ENCODE peak calls at places on chromosomes 3 and 15, in seven cellular contexts. W is PC-9, I is mesenchymal stem cell, D is lung, S is tibial artery, P is A673, Q is psoas muscle. T is an unnamed sample. For H3K4me1, the result is how much of the 10 kb centered on the place peaks cover.

GRCh38 chr15:69730281-69731235 is 277.9 kb downstream of the RPLP1 start:
- DNase-seq in W (peak), I (peak), D (no peak), S (no peak), P (no peak), Q (no peak), T (no peak)

GRCh38 chr15:60582370-60583036 is 103.6 kb upstream of the ICE2 start:
- DNase-seq in W (no peak), I (peak), D (no peak), S (no peak), P (no peak), Q (no peak), T (no peak)

GRCh38 chr15:70214941-70215635 is 117.4 kb upstream of the TLE3 start:
- DNase-seq in W (no peak), I (no peak), D (no peak), S (no peak), P (no peak), Q (no peak), T (no peak)

GRCh38 chr3:150374975-150375374 is 33.1 kb upstream of the TSC22D2 start:
- DNase-seq in W (no peak), I (no peak), D (no peak), S (no peak), P (no peak), Q (no peak), T (no peak)

GRCh38 chr15:35545316-35545824 is 595 bp downstream of the DPH6 start:
- DNase-seq in W (peak), I (no peak), D (peak), S (peak), P (peak), Q (peak), T (peak)

GRCh38 chr15:67331676-67332075 is 77.1 kb downstream of the IQCH start:
- DNase-seq in W (no peak), I (no peak), D (no peak), S (no peak), P (no peak), Q (no peak), T (no peak)

GRCh38 chr15:92629276-92629974 is 26.1 kb downstream of the FAM174B start:
- DNase-seq in W (no peak), I (no peak), D (no peak), S (no peak), P (no peak), Q (no peak), T (no peak)

GRCh38 chr3:73625124-73625665 is 454 bp upstream of the PDZRN3 start:
- DNase-seq in W (no peak), I (peak), D (no peak), S (no peak), P (peak), Q (peak), T (peak)

GRCh38 chr15:74869726-74870407 is 3.3 kb downstream of the SCAMP2 start:
- DNase-seq in W (no peak), I (peak), D (peak), S (peak), P (peak), Q (peak), T (peak)

GRCh38 chr3:62888180-62888579 is 13.0 kb upstream of the CADPS start:
- DNase-seq in W (no peak), I (no peak), D (no peak), S (no peak), P (no peak), Q (no peak), T (no peak)

GRCh38 chr3:141798455-141798854 is 35.2 kb downstream of the GRK7 start:
- DNase-seq in W (no peak), I (no peak), D (no peak), S (no peak), P (no peak), Q (no peak), T (peak)

GRCh38 chr3:24185738-24186384 is 240.8 kb downstream of the NR1D2 start:
- DNase-seq in W (no peak), I (peak), D (peak), S (no peak), P (peak), Q (peak), T (peak)

GRCh38 chr3:45688194-45688881 is 858 bp upstream of the SACM1L start:
- DNase-seq in W (no peak), I (peak), D (no peak), S (peak), P (peak), Q (peak), T (peak)

GRCh38 chr3:46905191-46905560 is 27.7 kb downstream of the PTH1R start:
- DNase-seq in W (no peak), I (no peak), D (no peak), S (peak), P (no peak), Q (peak), T (no peak)

GRCh38 chr3:142664819-142665218 is 59.0 kb upstream of the TRPC1 start:
- DNase-seq in W (no peak), I (no peak), D (no peak), S (no peak), P (no peak), Q (no peak), T (no peak)

GRCh38 chr3:109640146-109640652 is 302.9 kb upstream of the DPPA4 start:
- DNase-seq in W (no peak), I (no peak), D (no peak), S (no peak), P (no peak), Q (no peak), T (no peak)

GRCh38 chr15:66032006-66032405 is 162.7 kb downstream of the RAB11A start:
- DNase-seq in W (no peak), I (no peak), D (no peak), S (no peak), P (no peak), Q (no peak), T (no peak)

GRCh38 chr3:32451049-32451659 is 51.5 kb downstream of the CMTM6 start:
- DNase-seq in W (no peak), I (no peak), D (no peak), S (no peak), P (no peak), Q (no peak), T (peak)

GRCh38 chr3:183794452-183794851 is 30.9 kb downstream of the MAP6D1 start:
- DNase-seq in W (no peak), I (no peak), D (no peak), S (no peak), P (no peak), Q (no peak), T (no peak)

GRCh38 chr3:69282191-69282590 is 103.7 kb downstream of the FRMD4B start:
- DNase-seq in W (peak), I (no peak), D (no peak), S (no peak), P (no peak), Q (no peak), T (peak)

GRCh38 chr3:56096941-56097340 is 371.3 kb downstream of the ERC2 start:
- DNase-seq in W (no peak), I (no peak), D (no peak), S (no peak), P (no peak), Q (no peak), T (no peak)
- H3K4me1 ChIP-seq in W (under half), I (under half), D (under half), S (under half), P (under half), Q (under half), T (under half)

DNA sequence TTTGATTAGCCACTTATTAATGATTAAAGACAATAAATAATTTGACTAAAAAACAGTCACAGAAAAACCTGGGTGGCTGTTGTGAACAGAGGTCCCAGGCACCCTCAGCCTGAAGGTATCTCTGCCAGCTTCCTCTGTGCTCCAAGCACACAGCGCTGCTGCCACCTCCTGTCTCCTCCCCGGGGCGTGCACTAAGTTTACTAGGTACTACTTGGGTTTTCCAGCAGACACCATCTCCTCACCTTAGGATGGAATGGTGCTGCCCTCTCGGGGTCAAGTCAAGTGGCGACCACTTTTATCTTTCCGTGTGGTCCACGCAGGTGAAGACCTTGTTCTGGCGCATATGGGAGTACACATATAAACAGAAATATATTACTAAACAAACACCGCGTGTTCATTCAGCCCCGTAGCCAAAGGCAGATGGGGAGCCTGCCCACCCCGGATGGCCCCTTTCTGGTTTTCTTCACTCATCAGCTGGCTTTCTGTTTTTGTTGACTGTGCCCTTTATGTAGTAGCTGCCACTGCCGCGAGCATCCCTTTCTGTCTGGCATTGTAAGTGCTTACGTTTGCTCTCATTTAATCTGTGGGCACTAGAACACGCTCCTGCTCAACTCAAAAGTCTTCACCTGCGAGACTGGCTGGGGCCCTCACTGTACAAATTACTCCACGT is 128.0 kb downstream of the LRIG1 start:
- DNase-seq in W (no peak), I (no peak), D (no peak), S (no peak), P (peak), Q (no peak), T (no peak)
- H3K27ac ChIP-seq in W (no peak), I (no peak), D (no peak), S (no peak), P (no peak), Q (no peak), T (no peak)

GRCh38 chr3:173796865-173797264 is 399.3 kb downstream of the NLGN1 start:
- DNase-seq in W (no peak), I (peak), D (no peak), S (no peak), P (no peak), Q (no peak), T (no peak)

GRCh38 chr3:173799073-173799830 is 401.7 kb downstream of the NLGN1 start:
- DNase-seq in W (no peak), I (no peak), D (no peak), S (no peak), P (no peak), Q (no peak), T (no peak)

DNA sequence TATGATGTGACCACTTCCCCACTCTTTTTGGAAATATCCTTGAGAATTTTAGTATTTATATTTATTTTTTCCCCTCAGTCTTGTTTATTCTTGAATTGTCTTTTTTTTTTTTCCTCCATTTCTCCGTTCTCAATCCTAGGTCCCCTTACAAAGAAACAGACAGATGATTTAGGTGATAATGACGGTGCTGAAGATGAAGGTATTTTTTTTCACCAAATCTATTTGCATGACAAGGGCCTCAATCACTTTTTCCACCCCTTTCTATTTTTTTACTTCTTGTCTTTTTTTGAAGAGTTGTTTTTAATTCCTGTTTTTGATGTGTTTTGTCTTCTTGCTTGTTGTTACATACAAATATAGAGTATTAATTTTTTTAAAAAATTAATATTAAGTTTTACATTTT is 402.6 kb downstream of the NLGN1 start:
- DNase-seq in W (no peak), I (no peak), D (no peak), S (no peak), P (no peak), Q (no peak), T (no peak)
- H3K4me1 ChIP-seq in W (under half), I (under half), D (under half), S (under half), P (under half), Q (under half), T (under half)

DNA sequence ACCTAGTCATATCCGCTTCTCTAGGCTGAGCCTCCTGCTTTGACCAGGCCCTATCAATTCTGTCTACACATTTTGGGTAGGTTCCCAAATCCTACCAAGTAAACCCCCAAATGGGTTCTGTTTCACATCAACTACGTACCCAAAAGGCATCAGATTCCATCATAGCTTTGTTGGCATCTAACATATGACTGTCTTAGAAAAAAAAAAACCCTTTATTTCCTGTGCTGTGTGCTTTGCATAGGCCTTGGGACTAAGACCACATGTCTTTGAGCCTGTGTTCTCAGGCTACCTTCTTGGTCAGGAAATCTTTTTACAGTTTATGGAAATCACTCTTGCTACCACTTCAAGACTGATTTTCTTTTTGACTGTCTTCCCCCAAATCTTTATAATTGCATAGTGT is 111.3 kb downstream of the EOMES start:
- DNase-seq in W (no peak), I (no peak), D (no peak), S (no peak), P (no peak), Q (no peak), T (no peak)
- H3K27ac ChIP-seq in W (no peak), I (no peak), D (no peak), S (no peak), P (no peak), Q (no peak), T (no peak)

DNA sequence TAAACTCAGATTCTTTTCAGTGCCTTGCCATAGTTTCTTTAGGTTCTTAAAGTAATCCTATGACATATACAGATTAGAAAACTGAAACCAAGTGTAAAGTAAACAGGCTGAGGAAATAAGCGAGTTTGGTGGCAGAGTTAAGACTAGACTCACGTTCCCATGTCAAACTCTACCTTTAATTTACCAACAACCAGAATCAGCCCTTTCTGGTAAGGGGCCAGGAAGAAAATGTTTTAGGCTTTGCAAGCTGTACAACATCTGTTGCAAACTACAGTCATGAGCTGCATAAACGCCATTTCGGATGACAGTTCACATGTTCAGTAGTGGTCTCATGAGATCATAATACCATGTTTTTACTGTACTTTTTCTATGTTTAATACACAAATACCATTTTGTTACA is 128.0 kb upstream of the PRICKLE2 start:
- DNase-seq in W (no peak), I (peak), D (no peak), S (no peak), P (no peak), Q (no peak), T (no peak)
- H3K4me1 ChIP-seq in W (under half), I (under half), D (under half), S (under half), P (under half), Q (under half), T (under half)

GRCh38 chr3:129207347-129207947 is 23.8 kb upstream of the CNBP start:
- DNase-seq in W (no peak), I (no peak), D (no peak), S (no peak), P (no peak), Q (no peak), T (no peak)
- H3K27ac ChIP-seq in W (no peak), I (no peak), D (no peak), S (no peak), P (no peak), Q (no peak), T (peak)

GRCh38 chr3:171801738-171802600 is 8.3 kb downstream of the PLD1 start:
- DNase-seq in W (peak), I (peak), D (no peak), S (no peak), P (no peak), Q (no peak), T (no peak)
- H3K4me1 ChIP-seq in W (half or more), I (under half), D (under half), S (under half), P (under half), Q (under half), T (under half)